ENCODE peak calls at places on chromosomes 16 and 17, in eight cellular contexts. A is A549, Z is SK-N-SH, Q is K562, K is GM12878, D is NB4, C is WTC11, T is HCT116. Y is an unnamed sample.

GRCh38 chr17:78392295-78392694 is 13.8 kb downstream of the PGS1 start:
- DNase-seq in A (no peak), Z (no peak), Q (no peak), K (no peak), D (no peak), C (no peak), T (no peak), Y (no peak)

GRCh38 chr17:2181206-2181983 is 122.2 kb downstream of the SMG6 start:
- DNase-seq in A (no peak), Z (no peak), Q (no peak), K (no peak), D (no peak), C (no peak), T (no peak), Y (peak)

GRCh38 chr17:82328141-82328993 is 5.2 kb downstream of the SECTM1 start:
- DNase-seq in A (no peak), Z (no peak), Q (no peak), K (no peak), D (no peak), C (no peak), T (no peak), Y (no peak)

GRCh38 chr17:6706996-6707395 is 6.2 kb downstream of the SLC13A5 start:
- DNase-seq in A (no peak), Z (no peak), Q (no peak), K (no peak), D (no peak), C (no peak), T (no peak), Y (no peak)

GRCh38 chr17:77455111-77455877 is 314.5 kb downstream of the SEC14L1 start:
- DNase-seq in A (no peak), Z (no peak), Q (no peak), K (no peak), D (no peak), C (no peak), T (no peak), Y (no peak)

GRCh38 chr16:58299757-58300349 is 5.0 kb upstream of the PRSS54 start:
- DNase-seq in A (no peak), Z (no peak), Q (peak), K (no peak), D (peak), C (peak), T (peak), Y (peak)

GRCh38 chr16:72722552-72722951 is 325.4 kb downstream of the ZFHX3 start:
- DNase-seq in A (no peak), Z (no peak), Q (peak), K (no peak), D (no peak), C (peak), T (no peak), Y (no peak)

GRCh38 chr16:74563828-74564263 is 43.1 kb downstream of the GLG1 start:
- DNase-seq in A (no peak), Z (no peak), Q (peak), K (no peak), D (peak), C (no peak), T (peak), Y (no peak)

GRCh38 chr17:31815212-31815611 is 43.8 kb downstream of the COPRS start:
- DNase-seq in A (no peak), Z (no peak), Q (no peak), K (no peak), D (no peak), C (no peak), T (no peak), Y (no peak)

GRCh38 chr17:14866266-14866665 is 398.9 kb downstream of the PMP22 start:
- DNase-seq in A (no peak), Z (no peak), Q (no peak), K (no peak), D (no peak), C (no peak), T (no peak), Y (no peak)

GRCh38 chr16:1288813-1289479 is 20.5 kb upstream of the UBE2I start:
- DNase-seq in A (no peak), Z (no peak), Q (peak), K (no peak), D (no peak), C (peak), T (no peak), Y (no peak)

GRCh38 chr16:29231231-29231630 is 175.3 kb downstream of the NPIPB11 start:
- DNase-seq in A (no peak), Z (no peak), Q (no peak), K (no peak), D (no peak), C (no peak), T (no peak), Y (no peak)

GRCh38 chr16:66069576-66069975 is 296.9 kb upstream of the CDH5 start:
- DNase-seq in A (no peak), Z (no peak), Q (no peak), K (no peak), D (no peak), C (no peak), T (no peak), Y (no peak)

GRCh38 chr17:65261682-65262636 is 124.8 kb downstream of the RGS9 start:
- DNase-seq in A (no peak), Z (no peak), Q (no peak), K (no peak), D (no peak), C (no peak), T (no peak), Y (peak)

GRCh38 chr17:46925185-46925858 is 2.4 kb downstream of the GOSR2 start:
- DNase-seq in A (no peak), Z (no peak), Q (no peak), K (no peak), D (peak), C (no peak), T (no peak), Y (no peak)

GRCh38 chr17:63140255-63140654 is 174.2 kb downstream of the TANC2 start:
- DNase-seq in A (no peak), Z (no peak), Q (no peak), K (peak), D (peak), C (no peak), T (no peak), Y (peak)

DNA sequence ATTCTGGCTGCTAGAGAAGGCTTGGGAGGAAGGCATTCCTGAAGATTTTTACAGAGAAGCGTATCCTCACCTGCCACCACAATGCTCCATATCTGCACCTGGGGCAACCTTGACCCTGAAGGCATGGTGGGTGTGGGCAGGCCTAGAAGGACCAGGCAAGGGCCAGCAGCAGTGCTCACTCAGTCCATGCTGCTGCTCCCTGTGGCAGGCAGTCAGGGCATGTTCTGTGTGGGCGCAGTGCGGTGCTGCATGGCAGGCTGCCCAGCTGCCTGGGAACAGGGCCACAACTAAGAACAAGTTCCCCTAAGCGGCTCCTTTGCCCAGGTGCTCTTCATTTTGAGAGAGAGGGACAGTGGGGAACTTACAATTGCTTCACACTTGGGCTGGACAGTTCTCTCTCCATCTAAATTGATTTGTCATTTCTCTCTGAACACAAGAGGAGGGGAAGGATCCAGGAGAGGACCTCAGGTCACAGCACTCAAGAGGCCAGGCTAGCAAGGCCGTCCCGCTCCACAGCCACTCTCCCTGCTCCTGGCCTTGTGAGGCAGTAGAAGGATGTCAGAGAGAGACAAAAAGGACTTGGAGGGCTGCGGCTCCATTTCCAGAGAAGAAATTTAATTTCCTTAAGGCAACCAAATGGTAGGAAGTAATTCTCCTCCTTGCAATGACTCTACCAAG is 158.8 kb downstream of the AATF start:
- DNase-seq in A (no peak), Z (peak), Q (no peak), K (no peak), D (no peak), C (no peak), T (no peak), Y (no peak)
- TF ChIP-seq MAX in A (no peak), Z (no peak), Q (no peak), K (no peak), D (no peak), C (no peak), T (no peak), Y (no peak)

GRCh38 chr17:146546-146945 is 9.2 kb downstream of the SCGB1C2 start:
- DNase-seq in A (no peak), Z (no peak), Q (no peak), K (no peak), D (no peak), C (no peak), T (no peak), Y (no peak)
- TF ChIP-seq MAX in A (no peak), Z (no peak), Q (no peak), K (no peak), D (no peak), C (no peak), T (no peak), Y (no peak)

DNA sequence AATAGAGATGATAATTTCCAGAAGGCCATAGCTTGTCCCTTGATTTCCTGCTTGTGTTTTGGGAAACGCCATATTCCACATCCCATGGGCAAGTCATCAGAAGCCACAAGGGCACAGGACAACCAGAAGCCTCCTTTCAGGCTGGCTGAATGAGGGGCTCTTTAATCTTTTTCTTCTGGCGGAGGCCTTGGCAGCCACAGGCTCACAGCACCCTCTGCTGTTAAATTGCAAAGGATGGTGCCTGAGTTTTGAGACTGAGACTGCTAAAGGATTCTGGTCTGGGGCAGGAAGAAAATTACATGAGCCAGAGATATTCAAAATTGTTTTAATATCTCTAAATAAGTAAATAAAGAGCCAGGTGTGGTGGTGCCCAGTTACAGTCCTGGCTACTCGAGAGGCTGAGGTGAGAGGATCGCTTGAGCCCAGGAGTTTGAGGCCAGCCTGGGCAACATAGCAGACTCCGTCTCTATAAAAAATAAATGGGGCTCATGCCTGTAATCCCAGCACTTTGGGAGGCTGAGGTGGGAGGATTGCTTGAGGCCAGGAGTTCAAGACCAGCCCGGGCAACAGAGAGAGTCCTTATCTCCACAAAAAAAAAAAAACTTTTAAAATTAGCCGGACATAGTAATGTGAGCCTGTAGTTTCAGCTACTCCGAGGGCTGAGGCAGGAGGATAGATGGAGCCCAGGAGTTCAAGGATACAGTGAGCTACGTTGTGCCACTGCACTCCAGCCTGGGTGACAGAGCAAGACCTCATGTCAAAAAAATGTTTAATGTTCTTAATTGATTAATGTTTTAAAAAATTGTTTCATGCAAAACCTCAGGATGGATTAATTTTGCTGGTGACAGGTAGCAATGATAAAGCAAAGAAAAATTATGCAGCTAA is 26.3 kb downstream of the AARSD1 start:
- DNase-seq in A (peak), Z (peak), Q (peak), K (no peak), D (peak), C (peak), T (peak), Y (peak)
- TF ChIP-seq MAX in A (no peak), Z (no peak), Q (no peak), K (no peak), D (no peak), C (no peak), T (no peak), Y (no peak)

GRCh38 chr17:28320215-28321061 is 1.4 kb downstream of the TMEM97 start:
- DNase-seq in A (no peak), Z (no peak), Q (no peak), K (no peak), D (no peak), C (no peak), T (no peak), Y (no peak)

GRCh38 chr17:28317099-28317964 is 1.7 kb upstream of the TMEM97 start:
- DNase-seq in A (no peak), Z (peak), Q (peak), K (no peak), D (no peak), C (no peak), T (no peak), Y (no peak)

GRCh38 chr17:28318759-28319660 is at the start of gene TMEM97:
- DNase-seq in A (peak), Z (peak), Q (peak), K (peak), D (peak), C (peak), T (peak), Y (peak)

GRCh38 chr17:28315846-28316705 is 2.9 kb upstream of the TMEM97 start:
- DNase-seq in A (no peak), Z (no peak), Q (no peak), K (no peak), D (no peak), C (no peak), T (no peak), Y (no peak)

DNA sequence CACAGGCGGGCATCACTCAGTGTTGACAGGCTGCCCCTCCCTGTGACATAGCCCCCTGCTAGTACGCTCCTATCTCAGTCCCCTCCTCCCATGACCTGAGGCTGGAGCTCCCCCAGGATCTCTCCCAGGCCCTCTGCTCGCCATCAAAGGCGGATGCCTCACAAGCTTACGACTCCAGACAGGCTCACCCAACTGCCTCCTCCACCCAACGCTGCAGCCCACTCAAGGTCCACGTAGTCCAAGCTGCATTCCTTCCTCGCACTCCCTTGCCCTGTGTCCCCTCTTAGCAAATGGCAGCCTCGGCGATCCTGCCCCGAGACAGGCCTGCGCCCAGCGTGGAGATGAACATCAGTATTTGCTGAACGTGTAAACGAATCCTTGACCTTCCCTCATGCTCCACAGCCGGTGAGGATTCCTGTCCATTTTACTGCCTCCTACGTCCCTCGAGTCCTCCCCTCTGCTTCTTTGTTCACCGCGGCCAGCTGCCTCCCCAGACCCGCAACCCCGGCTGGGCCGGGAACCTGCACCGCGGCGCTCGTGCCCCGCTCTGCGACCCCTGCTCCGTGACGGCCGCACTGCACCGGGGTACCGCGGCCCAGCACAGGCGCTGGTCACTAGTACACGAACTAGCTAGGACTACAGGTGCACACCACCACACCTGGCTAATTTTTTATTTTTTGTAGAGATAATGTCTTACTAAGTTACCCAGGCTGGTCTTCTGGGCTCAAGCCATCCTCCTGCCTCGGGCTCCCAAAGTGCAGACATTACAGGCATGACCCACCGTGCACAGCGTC is 838 bp upstream of the TMEM97 start:
- DNase-seq in A (no peak), Z (peak), Q (peak), K (no peak), D (peak), C (peak), T (no peak), Y (peak)
- TF ChIP-seq MAX in A (no peak), Z (no peak), Q (no peak), K (no peak), D (no peak), C (no peak), T (no peak), Y (no peak)

DNA sequence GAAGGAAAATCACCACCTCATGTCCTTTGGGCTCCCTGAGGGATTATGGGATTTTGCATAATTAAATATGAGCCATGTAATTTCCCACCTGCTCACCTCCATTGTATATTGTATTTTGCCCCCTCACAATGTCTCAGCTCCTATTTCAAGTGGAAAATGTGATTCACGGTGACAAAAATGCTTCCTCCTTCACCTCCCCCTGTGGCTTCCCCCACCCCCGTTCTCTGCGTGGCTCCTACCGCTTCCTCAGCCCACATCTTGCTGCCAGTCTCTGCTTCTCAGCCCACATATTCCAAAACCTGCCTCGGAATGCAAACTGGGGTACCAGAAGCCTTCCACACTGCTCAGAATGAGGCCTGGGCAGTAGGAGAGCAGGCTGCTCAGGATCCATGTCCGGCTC is 394.5 kb upstream of the C16orf82 start:
- DNase-seq in A (no peak), Z (no peak), Q (no peak), K (no peak), D (no peak), C (no peak), T (no peak), Y (no peak)
- TF ChIP-seq MAX in A (no peak), Z (no peak), Q (no peak), K (no peak), D (no peak), C (no peak), T (no peak), Y (no peak)

GRCh38 chr16:84526794-84527485 is 22.5 kb upstream of the MEAK7 start:
- DNase-seq in A (no peak), Z (no peak), Q (no peak), K (no peak), D (no peak), C (no peak), T (no peak), Y (peak)
- TF ChIP-seq MAX in A (no peak), Z (no peak), Q (no peak), K (no peak), D (no peak), C (peak), T (no peak), Y (peak)

GRCh38 chr16:87924041-87924851 is 12.1 kb downstream of the CA5A start:
- DNase-seq in A (no peak), Z (no peak), Q (no peak), K (peak), D (no peak), C (no peak), T (no peak), Y (no peak)
- TF ChIP-seq MAX in A (no peak), Z (no peak), Q (no peak), K (peak), D (no peak), C (no peak), T (no peak), Y (no peak)

GRCh38 chr17:57395721-57396321 is 139.5 kb downstream of the MSI2 start:
- DNase-seq in A (no peak), Z (no peak), Q (no peak), K (no peak), D (no peak), C (no peak), T (no peak), Y (no peak)
- TF ChIP-seq MAX in A (no peak), Z (no peak), Q (no peak), K (no peak), D (no peak), C (no peak), T (no peak), Y (no peak)

DNA sequence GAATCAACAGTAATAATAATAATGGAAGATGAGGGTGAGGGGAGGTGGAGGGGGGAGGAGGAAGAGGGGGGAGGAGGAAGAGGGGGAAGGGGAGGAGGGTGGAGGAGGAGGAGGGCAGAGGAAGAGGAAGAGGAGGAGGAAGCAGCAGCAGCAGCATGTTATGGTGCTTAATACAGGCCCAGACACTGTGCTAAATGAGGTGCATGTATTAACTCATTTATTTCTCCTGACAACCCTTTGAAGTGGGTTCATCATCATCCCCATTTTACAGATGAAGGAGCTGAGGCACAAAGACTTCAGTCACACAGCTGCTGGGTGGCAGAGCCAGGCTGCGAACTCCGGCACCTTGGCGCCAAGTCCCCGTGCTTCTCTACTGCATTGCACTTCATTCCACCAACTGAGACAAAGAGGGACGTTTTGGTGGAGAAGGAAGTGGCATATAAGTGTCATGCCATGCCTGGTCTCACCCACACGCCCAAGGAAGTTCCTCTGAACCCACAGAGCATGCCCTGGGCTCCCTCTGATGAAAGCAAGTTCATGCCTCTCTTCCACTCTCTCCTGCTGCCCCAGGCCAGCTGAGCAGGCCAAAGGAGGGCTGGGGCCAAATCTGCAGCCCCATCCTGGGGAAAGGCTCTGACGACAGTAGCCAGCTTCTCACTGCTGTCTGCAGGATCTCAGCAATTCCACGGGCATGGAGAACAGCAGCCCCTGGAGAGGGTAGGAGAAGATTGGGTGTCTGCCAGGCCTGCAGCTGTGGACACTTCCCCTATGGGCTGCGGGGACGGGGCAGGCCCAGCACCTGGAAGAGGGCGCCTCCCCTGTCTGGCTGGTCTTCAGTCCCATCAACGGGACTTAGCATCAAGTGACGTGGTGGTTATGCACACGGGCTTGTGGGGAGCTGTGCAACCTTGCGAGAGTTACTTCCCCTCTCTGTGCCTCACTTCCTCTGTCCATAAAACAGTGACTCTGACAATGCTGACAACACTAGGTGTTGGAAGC is 21.8 kb downstream of the XYLT1 start:
- DNase-seq in A (no peak), Z (peak), Q (no peak), K (no peak), D (peak), C (no peak), T (no peak), Y (no peak)
- TF ChIP-seq MAX in A (no peak), Z (no peak), Q (no peak), K (no peak), D (no peak), C (no peak), T (no peak), Y (no peak)

Y was measured in endothelial cell of umbilical vein.